ENCODE peak calls at places on chromosomes 13 and 19, in seven cellular contexts. K is ovary, A is heart left ventricle, U is K562, Q is breast epithelium, P is esophagus squamous epithelium, Z is HCT116. S is an unnamed sample.

GRCh38 chr19:40378509-40378908 is 11.5 kb downstream of the HIPK4 start:
- DNase-seq in Q (no peak), Z (no peak), K (no peak), A (no peak), U (no peak), P (no peak), S (no peak)

GRCh38 chr19:53432088-53432661 is 391 bp downstream of the ZNF761 start:
- DNase-seq in Q (no peak), P (no peak), K (peak), U (peak), A (peak), Z (no peak), S (no peak)

GRCh38 chr19:50325310-50326100 is 3.7 kb downstream of the KCNC3 start:
- DNase-seq in Q (no peak), A (peak), Z (peak), K (no peak), P (no peak), U (peak), S (peak)

GRCh38 chr19:6065685-6066365 is 44.5 kb downstream of the RFX2 start:
- DNase-seq in A (peak), Z (no peak), Q (no peak), P (no peak), K (no peak), U (peak), S (no peak)

GRCh38 chr13:114149774-114150740 is 17.6 kb upstream of the RASA3 start:
- DNase-seq in A (no peak), Z (no peak), U (no peak), P (no peak), Q (no peak), K (no peak), S (no peak)

GRCh38 chr19:5988520-5989387 is 10.8 kb upstream of the RANBP3 start:
- DNase-seq in P (no peak), U (no peak), A (no peak), Q (no peak), Z (no peak), K (no peak), S (no peak)

GRCh38 chr13:97283888-97284287 is 61.8 kb downstream of the MBNL2 start:
- DNase-seq in Z (no peak), P (no peak), K (no peak), U (no peak), Q (no peak), A (no peak), S (no peak)

GRCh38 chr13:53201454-53202225 is 173.0 kb downstream of the OLFM4 start:
- DNase-seq in Q (no peak), K (no peak), P (no peak), U (no peak), Z (no peak), A (peak), S (no peak)

GRCh38 chr19:15248106-15248505 is 15.9 kb upstream of the EPHX3 start:
- DNase-seq in K (no peak), P (no peak), Q (no peak), Z (no peak), U (no peak), A (peak), S (no peak)

GRCh38 chr19:14072535-14073231 is at the start of gene MISP3:
- DNase-seq in P (no peak), U (peak), A (peak), Z (no peak), K (no peak), Q (no peak), S (no peak)

GRCh38 chr19:53808710-53809125 is 15.4 kb downstream of the NLRP12 start:
- DNase-seq in P (no peak), U (peak), A (no peak), K (no peak), Q (no peak), Z (peak), S (peak)

GRCh38 chr19:33325920-33326319 is 23.6 kb upstream of the CEBPA start:
- DNase-seq in K (no peak), Q (no peak), A (no peak), P (no peak), Z (no peak), U (no peak), S (no peak)

GRCh38 chr19:14369399-14370168 is 11.7 kb upstream of the ADGRE5 start:
- DNase-seq in P (no peak), A (no peak), Q (peak), Z (no peak), U (no peak), K (no peak), S (no peak)

GRCh38 chr13:46297338-46297737 is 85.6 kb downstream of the LRRC63 start:
- DNase-seq in U (no peak), Q (no peak), Z (no peak), P (no peak), K (no peak), A (no peak), S (no peak)

GRCh38 chr13:35764359-35765015 is 288.0 kb upstream of the MAB21L1 start:
- DNase-seq in K (no peak), U (no peak), A (no peak), Z (no peak), P (no peak), Q (no peak), S (no peak)

GRCh38 chr13:106916329-106916728 is 348.4 kb upstream of the ARGLU1 start:
- DNase-seq in A (no peak), U (no peak), K (no peak), Q (no peak), P (no peak), Z (no peak), S (no peak)

GRCh38 chr19:47729468-47729798 is 15.9 kb upstream of the NOP53 start:
- DNase-seq in Z (peak), U (peak), Q (peak), A (peak), P (no peak), K (peak), S (peak)
- TF ChIP-seq POLR2A in Z (no peak), U (peak), Q (no peak), A (no peak), P (no peak), K (no peak), S (no peak)

DNA sequence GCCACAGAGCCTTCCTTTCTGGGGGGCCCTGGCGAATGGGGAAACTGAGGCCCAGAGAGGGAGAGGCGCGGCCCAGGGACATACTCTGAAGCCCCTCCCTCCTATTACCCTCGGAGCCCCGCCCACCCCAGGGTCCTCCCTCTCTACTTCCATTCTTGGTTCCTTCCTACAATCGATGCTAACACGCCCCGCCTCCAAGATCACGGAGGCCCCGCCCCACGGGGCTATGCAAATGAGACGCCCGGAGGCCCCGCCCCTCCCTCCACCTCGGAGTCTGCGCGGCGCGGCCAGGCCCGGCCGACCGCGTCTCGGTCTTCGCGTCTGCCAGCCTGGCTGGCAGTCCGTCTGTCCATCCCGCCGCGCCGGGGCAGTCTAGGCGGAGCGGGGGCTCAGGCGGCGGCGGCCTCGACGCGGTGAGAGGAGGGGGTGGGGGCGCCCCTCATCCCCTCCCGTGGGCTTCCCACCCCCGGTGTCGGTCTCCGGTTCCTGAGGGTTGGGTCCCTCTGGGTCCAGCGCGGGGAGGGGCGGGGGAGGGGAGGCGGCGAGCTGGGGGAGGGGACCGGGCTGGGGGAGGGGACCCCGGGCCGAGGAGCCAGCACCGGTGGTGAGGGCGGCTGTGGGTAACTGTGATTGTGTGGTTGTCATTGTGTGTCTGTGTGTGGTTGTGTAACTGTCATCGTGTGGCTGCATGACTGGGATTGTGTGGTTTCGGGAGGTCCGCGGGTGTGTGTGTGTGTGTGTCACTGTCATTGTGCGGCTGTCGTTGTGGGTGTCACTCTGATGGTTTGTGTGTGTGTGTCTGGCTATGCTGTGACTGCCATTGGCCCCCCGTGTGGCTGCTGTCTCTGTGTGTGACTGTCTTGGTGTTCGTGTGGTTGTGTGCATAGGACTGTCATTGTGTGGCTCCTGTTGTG is at the start of gene PLPPR2:
- DNase-seq in U (peak), A (peak), Z (peak), P (peak), K (peak), Q (peak), S (peak)
- TF ChIP-seq POLR2A in U (peak), A (no peak), Z (peak), P (peak), K (peak), Q (no peak), S (peak)

DNA sequence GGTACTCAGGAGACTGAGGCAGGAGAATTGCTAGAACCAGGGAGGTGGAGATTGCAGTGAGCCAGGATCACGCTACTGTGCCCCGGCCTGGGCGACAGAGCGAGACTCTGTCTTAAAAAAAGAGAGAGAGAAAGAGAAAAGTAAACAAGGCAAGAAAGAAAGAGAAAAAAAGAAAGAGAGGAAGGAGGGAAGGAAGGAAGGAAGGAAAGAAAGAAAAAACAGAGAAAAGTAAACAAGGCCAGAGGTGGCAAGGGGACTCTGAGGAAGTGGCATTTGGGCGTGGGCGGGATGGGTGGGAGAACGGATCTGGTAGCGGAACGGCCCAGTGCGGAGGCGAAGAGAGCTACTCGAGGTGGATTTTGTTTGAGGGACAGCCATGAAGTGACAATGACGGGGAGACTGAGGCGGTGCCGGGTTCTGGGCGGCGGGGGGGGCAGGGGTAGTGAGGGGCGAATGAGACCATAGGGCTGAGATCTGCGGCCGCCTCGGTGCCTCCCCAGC is 7.4 kb upstream of the ARRDC2 start:
- DNase-seq in Z (no peak), Q (no peak), A (no peak), P (no peak), K (no peak), U (no peak), S (no peak)
- TF ChIP-seq POLR2A in Z (no peak), Q (no peak), A (no peak), P (no peak), K (no peak), U (no peak), S (no peak)

GRCh38 chr19:12137541-12137940 is 2.6 kb downstream of the ZNF20 start:
- DNase-seq in U (peak), Q (no peak), A (no peak), Z (no peak), P (no peak), K (no peak), S (no peak)

GRCh38 chr19:12141405-12141736 is 1.2 kb upstream of the ZNF20 start:
- DNase-seq in Z (no peak), K (no peak), A (no peak), Q (no peak), P (no peak), U (no peak), S (no peak)

GRCh38 chr19:12139885-12140544 is at the start of gene ZNF20:
- DNase-seq in P (peak), A (peak), Z (peak), K (peak), Q (peak), U (peak), S (peak)

GRCh38 chr19:12139309-12139708 is 841 bp downstream of the ZNF20 start:
- DNase-seq in K (no peak), A (no peak), P (no peak), Z (no peak), Q (no peak), U (no peak), S (no peak)

DNA sequence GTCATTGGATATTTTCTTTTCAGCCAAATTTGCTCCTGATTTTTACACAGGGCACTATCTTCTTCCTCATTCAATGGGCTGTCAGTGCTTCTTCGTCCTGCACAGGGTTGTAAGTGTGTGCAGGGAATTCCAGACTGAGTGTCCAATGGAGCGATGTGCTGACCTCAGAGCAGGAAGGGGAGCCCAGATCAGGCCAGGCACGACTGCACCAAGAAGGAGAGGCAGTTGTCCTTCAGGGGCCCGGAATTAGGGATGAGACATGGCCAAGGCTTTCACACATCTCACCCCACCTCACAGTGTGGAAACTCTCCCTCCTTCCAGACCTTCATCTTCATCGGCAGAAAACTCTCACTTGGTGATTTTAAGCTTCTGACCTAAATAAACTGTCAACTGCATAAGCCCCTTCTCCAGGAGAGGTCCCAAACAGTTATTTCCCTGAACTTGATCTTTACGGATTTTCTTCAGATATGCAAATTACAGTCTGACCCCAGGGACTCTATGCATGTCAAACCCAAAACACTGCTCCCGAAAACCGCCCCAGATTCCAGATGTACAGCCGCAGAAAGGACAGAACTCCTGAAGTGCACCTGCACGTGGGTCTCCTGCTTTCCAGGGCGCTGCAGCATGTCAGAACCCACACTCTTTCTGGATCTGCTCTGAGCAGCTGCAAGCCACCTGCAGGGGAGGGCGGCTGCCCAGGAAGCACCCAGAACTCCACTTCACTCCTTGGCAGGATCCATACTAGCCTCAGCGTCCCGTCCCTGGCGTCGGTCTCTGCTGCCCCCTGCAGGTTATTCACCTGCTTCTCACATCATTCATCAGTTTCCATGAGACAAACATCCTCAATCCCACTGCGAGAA is 625 bp upstream of the ZNF20 start:
- DNase-seq in Z (peak), U (peak), Q (peak), A (peak), K (peak), P (peak), S (peak)
- TF ChIP-seq POLR2A in Z (no peak), U (no peak), Q (no peak), A (no peak), K (no peak), P (no peak), S (no peak)

DNA sequence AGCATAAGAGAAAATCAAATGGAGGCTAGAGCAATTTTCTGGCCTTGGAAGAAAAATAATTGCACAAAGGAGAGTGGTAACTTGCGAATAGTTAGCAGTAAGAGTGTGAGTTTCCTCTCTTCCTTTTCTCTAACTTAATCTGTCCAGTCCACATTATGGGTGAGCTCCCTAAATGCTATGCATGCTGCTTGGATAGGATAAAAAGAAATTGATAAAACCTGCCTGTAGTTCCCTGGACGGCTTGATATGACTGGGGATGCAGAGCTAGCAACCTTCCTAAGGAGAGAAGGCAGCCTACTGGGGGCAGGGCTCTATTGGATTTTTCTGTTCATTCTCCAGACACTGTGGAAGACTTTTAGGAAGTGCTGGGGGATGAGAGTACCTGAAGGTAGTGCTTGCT is 311.3 kb downstream of the LMO7 start:
- DNase-seq in K (no peak), Z (no peak), U (no peak), Q (no peak), A (no peak), P (no peak), S (no peak)
- TF ChIP-seq POLR2A in K (no peak), Z (no peak), U (no peak), Q (no peak), A (no peak), P (no peak), S (no peak)

GRCh38 chr19:18655173-18655844 is 18.5 kb downstream of the KLHL26 start:
- DNase-seq in A (no peak), U (no peak), Z (no peak), K (no peak), Q (no peak), P (no peak), S (no peak)

GRCh38 chr19:18654469-18654868 is 17.6 kb downstream of the KLHL26 start:
- DNase-seq in K (no peak), Z (no peak), Q (no peak), P (no peak), A (no peak), U (no peak), S (no peak)

GRCh38 chr19:18651300-18651699 is 14.5 kb downstream of the KLHL26 start:
- DNase-seq in Q (no peak), A (no peak), K (no peak), P (no peak), Z (no peak), U (no peak), S (no peak)

GRCh38 chr19:18651738-18652137 is 14.9 kb downstream of the KLHL26 start:
- DNase-seq in Z (no peak), P (no peak), K (no peak), U (no peak), A (no peak), Q (no peak), S (no peak)

DNA sequence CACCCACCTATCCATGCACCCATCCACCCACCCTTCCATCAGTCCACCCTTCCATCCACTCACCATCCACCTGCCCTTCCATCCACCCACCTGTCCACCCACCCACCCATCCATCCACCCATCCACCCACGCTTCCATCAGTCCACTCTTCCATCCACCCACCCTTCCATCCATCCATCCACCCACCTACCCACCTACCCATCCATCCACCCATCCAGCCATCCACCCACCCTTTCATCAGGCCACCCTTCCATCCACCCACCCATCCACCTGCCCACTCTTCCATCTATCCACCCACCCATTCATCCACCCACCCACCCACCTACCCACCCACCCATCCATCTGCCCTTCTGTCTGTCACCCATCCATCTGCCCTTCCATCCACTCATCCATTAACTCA is 17.0 kb downstream of the KLHL26 start:
- DNase-seq in Q (no peak), A (no peak), Z (no peak), K (no peak), P (no peak), U (no peak), S (no peak)
- TF ChIP-seq POLR2A in Q (no peak), A (no peak), Z (no peak), K (no peak), P (no peak), U (no peak), S (no peak)

GRCh38 chr19:7669641-7670040 is 792 bp downstream of the RETN start:
- DNase-seq in U (no peak), P (no peak), A (no peak), Q (no peak), Z (no peak), K (no peak), S (no peak)

GRCh38 chr19:7672522-7672921 is 3.7 kb downstream of the RETN start:
- DNase-seq in A (no peak), Z (no peak), U (no peak), K (no peak), Q (no peak), P (no peak), S (no peak)

GRCh38 chr19:7670790-7671189 is 1.9 kb downstream of the RETN start:
- DNase-seq in U (no peak), A (no peak), P (no peak), Z (no peak), Q (no peak), K (no peak), S (no peak)

GRCh38 chr19:7670150-7670784 is 1.4 kb downstream of the RETN start:
- DNase-seq in Z (no peak), A (no peak), P (no peak), K (no peak), Q (no peak), U (peak), S (no peak)

GRCh38 chr19:7668842-7669241 is at the start of gene RETN:
- DNase-seq in P (no peak), Q (no peak), U (no peak), Z (no peak), A (no peak), K (no peak), S (no peak)
- TF ChIP-seq POLR2A in P (no peak), Q (no peak), U (no peak), Z (no peak), A (no peak), K (no peak), S (no peak)

S was measured in H54.